ENCODE peak calls at places on chromosome 14, in four cellular contexts. L, S, T and O are unnamed samples.

GRCh38 chr14:94292872-94293577 is at the start of gene SERPINA10:
- DNase-seq in T (no peak), S (no peak), L (no peak), O (no peak)

GRCh38 chr14:50530358-50530757 is 2.0 kb downstream of the MAP4K5 start:
- DNase-seq in L (no peak), S (no peak), T (no peak), O (no peak)

GRCh38 chr14:55329999-55330710 is 58.9 kb downstream of the FBXO34 start:
- DNase-seq in L (no peak), S (no peak), T (no peak), O (no peak)

GRCh38 chr14:99247091-99247729 is 24.8 kb downstream of the BCL11B start:
- DNase-seq in S (no peak), T (no peak), L (no peak), O (no peak)

GRCh38 chr14:76968621-76969063 is 59.9 kb downstream of the IRF2BPL start:
- DNase-seq in T (no peak), L (peak; percentile 54), S (no peak), O (no peak)

GRCh38 chr14:61749264-61749663 is 13.0 kb upstream of the SNAPC1 start:
- DNase-seq in T (no peak), S (no peak), L (no peak), O (no peak)

GRCh38 chr14:35140718-35141581 is 18.6 kb downstream of the PRORP start:
- DNase-seq in S (no peak), T (no peak), L (no peak), O (peak; percentile 59)

GRCh38 chr14:53596845-53597525 is 359.6 kb downstream of the BMP4 start:
- DNase-seq in L (no peak), S (peak; percentile 7), T (no peak), O (no peak)

GRCh38 chr14:91935621-91936020 is 11.9 kb downstream of the FBLN5 start:
- DNase-seq in T (no peak), S (no peak), L (no peak), O (no peak)

GRCh38 chr14:33676135-33676566 is 274.7 kb downstream of the EGLN3 start:
- DNase-seq in S (peak; percentile 29), L (peak; percentile 20), T (peak; percentile 16), O (peak; percentile 32)

GRCh38 chr14:31336646-31337045 is 83.7 kb downstream of the HEATR5A start:
- DNase-seq in S (no peak), L (no peak), T (no peak), O (no peak)

DNA sequence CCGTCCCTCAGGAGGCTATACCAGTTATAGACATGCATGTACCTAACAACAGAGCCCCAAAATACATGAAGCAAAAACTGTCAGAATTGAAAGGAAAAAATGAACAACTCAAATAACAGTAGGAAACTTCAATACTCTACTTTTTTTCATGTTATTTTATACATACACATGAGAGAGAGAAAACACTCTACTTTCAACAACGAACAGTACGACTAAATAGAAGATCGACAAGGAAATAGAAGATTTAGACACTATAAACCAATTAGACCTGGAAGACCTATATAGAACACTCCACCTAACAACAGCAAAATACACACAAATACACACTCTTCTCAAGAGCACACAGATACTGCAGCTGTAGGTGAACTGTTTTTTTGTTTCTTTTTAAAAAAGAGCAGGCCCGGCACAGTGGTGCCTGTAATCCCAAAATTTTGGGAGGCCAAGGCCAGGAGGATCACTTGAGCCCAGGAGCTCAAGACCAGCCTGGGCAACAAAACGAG is 34.7 kb upstream of the PNMA1 start:
- DNase-seq in L (no peak), T (no peak), S (no peak), O (no peak)
- TF ChIP-seq POLR2A in L (no peak), T (no peak), S (no peak), O (no peak)

DNA sequence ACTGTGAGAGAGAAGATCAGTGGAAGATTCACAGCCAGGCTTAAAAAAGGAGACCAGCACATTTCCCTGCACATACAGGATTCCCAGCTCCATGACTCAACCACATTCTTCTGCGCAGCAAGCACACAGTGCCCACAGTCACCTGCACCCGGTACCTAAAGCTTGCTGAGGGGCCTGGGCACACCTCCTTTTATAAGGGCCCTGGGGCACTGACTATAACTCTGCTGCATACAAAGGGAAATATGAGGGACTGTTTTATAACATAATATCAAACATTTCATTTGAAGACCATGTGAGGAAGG is 322.9 kb downstream of the DAD1 start:
- DNase-seq in T (no peak), S (no peak), L (no peak), O (no peak)
- TF ChIP-seq POLR2A in T (no peak), S (no peak), L (no peak), O (no peak)

GRCh38 chr14:64541971-64542838 is 1.7 kb downstream of the HSPA2 start:
- DNase-seq in S (no peak), T (no peak), L (peak; percentile 29), O (peak; percentile 37)

GRCh38 chr14:64542839-64543207 is 2.3 kb downstream of the HSPA2 start:
- DNase-seq in S (no peak), T (no peak), L (no peak), O (no peak)

GRCh38 chr14:64541261-64541970 is 875 bp downstream of the HSPA2 start:
- DNase-seq in T (no peak), S (no peak), L (peak; percentile 25), O (peak; percentile 67)

GRCh38 chr14:64539186-64539552 is 1.4 kb upstream of the HSPA2 start:
- DNase-seq in L (no peak), S (no peak), T (no peak), O (no peak)

DNA sequence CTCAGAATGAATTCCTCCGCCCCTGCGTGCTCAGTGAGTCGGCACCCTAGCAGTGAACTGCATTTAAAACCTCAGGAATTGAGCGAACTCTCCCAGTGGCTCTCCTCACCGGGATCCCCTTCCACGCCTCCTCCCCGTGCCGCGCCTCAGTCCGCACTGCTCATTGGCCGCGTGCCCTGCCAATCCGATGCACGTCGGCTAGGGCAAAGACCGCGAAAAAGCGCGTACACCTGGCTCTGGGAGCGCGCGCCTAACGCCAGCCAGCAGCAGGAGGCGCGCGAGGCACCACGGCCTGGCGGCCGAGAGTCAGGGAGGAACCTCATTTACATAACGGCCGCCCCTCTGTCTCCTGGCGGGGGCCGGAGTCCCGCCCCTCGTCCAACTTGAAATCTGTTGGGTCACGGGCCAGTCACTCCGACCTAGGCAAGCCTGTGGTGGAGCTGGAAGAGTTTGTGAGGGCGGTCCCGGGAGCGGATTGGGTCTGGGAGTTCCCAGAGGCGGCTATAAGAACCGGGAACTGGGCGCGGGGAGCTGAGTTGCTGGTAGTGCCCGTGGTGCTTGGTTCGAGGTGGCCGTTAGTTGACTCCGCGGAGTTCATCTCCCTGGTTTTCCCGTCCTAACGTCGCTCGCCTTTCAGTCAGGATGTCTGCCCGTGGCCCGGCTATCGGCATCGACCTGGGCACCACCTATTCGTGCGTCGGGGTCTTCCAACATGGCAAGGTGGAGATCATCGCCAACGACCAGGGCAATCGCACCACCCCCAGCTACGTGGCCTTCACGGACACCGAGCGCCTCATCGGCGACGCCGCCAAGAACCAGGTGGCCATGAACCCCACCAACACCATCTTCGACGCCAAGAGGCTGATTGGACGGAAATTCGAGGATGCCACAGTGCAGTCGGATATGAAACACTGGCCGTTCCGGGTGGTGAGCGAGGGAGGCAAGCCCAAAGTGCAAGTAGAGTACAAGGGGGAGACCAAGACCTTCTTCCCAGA is at the start of gene HSPA2:
- DNase-seq in S (peak; percentile 99), L (peak; percentile 100), T (peak; percentile 94), O (peak; percentile 99)
- TF ChIP-seq POLR2A in S (peak; percentile 98), L (peak; percentile 100), T (peak; percentile 72), O (peak; percentile 90)

GRCh38 chr14:95522556-95522955 is 6.1 kb upstream of the SYNE3 start:
- DNase-seq in S (no peak), L (no peak), T (no peak), O (peak; percentile 50)
- TF ChIP-seq POLR2A in S (no peak), L (no peak), T (no peak), O (no peak)

DNA sequence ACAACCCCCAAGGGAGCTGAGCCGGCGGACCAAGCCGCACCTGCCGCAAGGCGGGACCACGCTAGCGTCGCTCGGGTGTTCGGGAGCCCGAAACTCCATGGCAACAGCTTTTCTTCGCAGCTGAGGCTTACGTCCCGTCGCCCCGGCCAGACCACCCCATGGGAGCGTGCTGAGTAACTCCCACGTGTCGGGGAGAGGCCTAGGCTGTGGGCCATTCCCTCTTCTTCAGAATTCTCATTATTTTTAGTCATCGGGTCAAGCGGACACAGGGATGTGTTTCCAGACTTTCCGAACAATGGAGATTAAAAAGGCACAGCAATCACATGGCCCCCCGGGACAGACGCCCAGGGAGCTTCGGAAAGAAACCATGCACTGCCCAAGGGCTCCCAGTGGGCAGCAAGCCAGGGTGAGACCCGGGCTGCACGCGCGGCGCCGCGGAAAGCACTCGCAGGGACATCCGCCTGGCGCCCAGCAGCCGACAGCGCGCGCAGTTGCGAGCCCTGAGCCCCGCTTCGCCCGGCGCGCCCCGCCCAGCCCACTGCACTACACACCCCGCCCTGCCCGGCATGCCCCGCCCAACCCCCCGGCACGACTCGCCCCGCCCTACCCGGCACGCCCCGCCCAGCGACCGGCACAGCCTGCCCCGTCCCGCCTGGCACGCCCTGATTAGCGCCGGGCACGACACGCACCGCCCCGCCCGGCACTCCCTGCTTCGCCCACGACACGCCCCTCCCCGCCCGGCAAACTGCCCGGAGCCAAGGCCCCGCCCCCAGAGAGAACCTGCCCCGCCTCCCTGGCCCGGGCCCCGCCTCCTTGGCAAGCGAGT is 422 bp upstream of the AK7 start:
- DNase-seq in T (peak; percentile 85), L (peak; percentile 97), S (peak; percentile 95), O (peak; percentile 99)
- TF ChIP-seq POLR2A in T (peak; percentile 66), L (peak; percentile 52), S (no peak), O (peak; percentile 81)

DNA sequence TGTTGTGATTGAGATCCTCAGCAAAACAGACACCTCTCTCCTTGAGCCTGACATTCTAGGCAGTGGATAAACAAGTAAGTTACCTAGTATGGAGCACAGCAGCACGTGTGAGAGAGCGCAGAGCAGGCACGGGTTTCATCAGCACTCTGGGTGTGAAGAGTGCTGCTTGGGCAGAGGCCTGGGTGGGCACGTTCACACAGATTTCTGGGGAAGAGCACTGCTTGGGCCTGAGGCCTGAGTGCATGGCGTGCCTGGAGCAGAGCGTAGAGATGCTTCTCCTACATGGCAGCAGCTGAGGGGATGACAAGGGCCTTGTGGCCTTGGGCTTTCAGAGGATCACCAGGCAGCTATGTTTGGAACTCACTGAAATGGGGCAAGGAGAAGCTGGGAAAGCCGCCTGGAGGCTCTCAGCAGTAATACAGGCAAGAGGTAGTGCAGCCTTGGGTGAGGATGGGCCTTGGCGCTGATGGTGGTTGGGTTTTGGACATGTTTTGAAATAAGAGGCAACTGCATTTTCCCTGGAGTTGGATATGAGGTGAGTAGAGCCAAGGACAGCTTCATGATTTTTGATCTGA is 17.6 kb downstream of the CKB start:
- DNase-seq in S (no peak), T (no peak), L (no peak), O (no peak)
- TF ChIP-seq POLR2A in S (no peak), T (no peak), L (no peak), O (no peak)